ENCODE peak calls at places on chromosomes 7 and 10, in ten cellular contexts. One of them, this sample, is unnamed.

GRCh38 chr7:42972703-42973500 is 40.7 kb downstream of the MRPL32 start:
- DNase-seq in neural crest cell: no peak
- DNase-seq in T-helper 2 cell: no peak
- DNase-seq in coronary artery: peak; percentile 78
- DNase-seq in NCI-H69: peak; percentile 10
- DNase-seq in GM04504: peak; percentile 98
- DNase-seq in right lobe of liver: no peak
- DNase-seq in fibroblast of mammary gland: peak; percentile 100
- DNase-seq in thoracic aorta: peak; percentile 13
- DNase-seq in uterus: peak; percentile 81
- DNase-seq in this sample: no peak

GRCh38 chr7:111678281-111678680 is 116.0 kb upstream of the IMMP2L start:
- DNase-seq in neural crest cell: no peak
- DNase-seq in T-helper 2 cell: no peak
- DNase-seq in coronary artery: no peak
- DNase-seq in NCI-H69: no peak
- DNase-seq in GM04504: no peak
- DNase-seq in right lobe of liver: no peak
- DNase-seq in fibroblast of mammary gland: peak; percentile 51
- DNase-seq in thoracic aorta: no peak
- DNase-seq in uterus: no peak
- DNase-seq in this sample: no peak

GRCh38 chr10:92740762-92741161 is 51.0 kb downstream of the HHEX start:
- DNase-seq in neural crest cell: no peak
- DNase-seq in T-helper 2 cell: no peak
- DNase-seq in coronary artery: no peak
- DNase-seq in NCI-H69: no peak
- DNase-seq in GM04504: no peak
- DNase-seq in right lobe of liver: no peak
- DNase-seq in fibroblast of mammary gland: no peak
- DNase-seq in thoracic aorta: no peak
- DNase-seq in uterus: no peak
- DNase-seq in this sample: no peak

GRCh38 chr10:70542565-70542938 is 60.0 kb downstream of the PRF1 start:
- DNase-seq in neural crest cell: no peak
- DNase-seq in T-helper 2 cell: no peak
- DNase-seq in coronary artery: no peak
- DNase-seq in NCI-H69: peak; percentile 3
- DNase-seq in GM04504: no peak
- DNase-seq in right lobe of liver: no peak
- DNase-seq in fibroblast of mammary gland: no peak
- DNase-seq in thoracic aorta: no peak
- DNase-seq in uterus: no peak
- DNase-seq in this sample: no peak

GRCh38 chr7:85322252-85322651 is 135.4 kb upstream of the SEMA3D start:
- DNase-seq in neural crest cell: no peak
- DNase-seq in T-helper 2 cell: no peak
- DNase-seq in coronary artery: no peak
- DNase-seq in NCI-H69: no peak
- DNase-seq in GM04504: no peak
- DNase-seq in right lobe of liver: no peak
- DNase-seq in fibroblast of mammary gland: no peak
- DNase-seq in thoracic aorta: no peak
- DNase-seq in uterus: no peak
- DNase-seq in this sample: no peak

GRCh38 chr7:36210542-36210941 is 57.5 kb downstream of the EEPD1 start:
- DNase-seq in neural crest cell: no peak
- DNase-seq in T-helper 2 cell: no peak
- DNase-seq in coronary artery: no peak
- DNase-seq in NCI-H69: no peak
- DNase-seq in GM04504: no peak
- DNase-seq in right lobe of liver: no peak
- DNase-seq in fibroblast of mammary gland: no peak
- DNase-seq in thoracic aorta: no peak
- DNase-seq in uterus: no peak
- DNase-seq in this sample: no peak

GRCh38 chr10:30092151-30092790 is 32.9 kb upstream of the JCAD start:
- DNase-seq in neural crest cell: no peak
- DNase-seq in T-helper 2 cell: no peak
- DNase-seq in coronary artery: no peak
- DNase-seq in NCI-H69: no peak
- DNase-seq in GM04504: no peak
- DNase-seq in right lobe of liver: no peak
- DNase-seq in fibroblast of mammary gland: peak; percentile 66
- DNase-seq in thoracic aorta: no peak
- DNase-seq in uterus: no peak
- DNase-seq in this sample: no peak

GRCh38 chr7:69935107-69935506 is 336.8 kb downstream of the AUTS2 start:
- DNase-seq in neural crest cell: no peak
- DNase-seq in T-helper 2 cell: no peak
- DNase-seq in coronary artery: no peak
- DNase-seq in NCI-H69: no peak
- DNase-seq in GM04504: no peak
- DNase-seq in right lobe of liver: no peak
- DNase-seq in fibroblast of mammary gland: no peak
- DNase-seq in thoracic aorta: no peak
- DNase-seq in uterus: no peak
- DNase-seq in this sample: no peak

GRCh38 chr10:113103131-113103830 is 153.2 kb downstream of the TCF7L2 start:
- DNase-seq in neural crest cell: no peak
- DNase-seq in T-helper 2 cell: no peak
- DNase-seq in coronary artery: no peak
- DNase-seq in NCI-H69: no peak
- DNase-seq in GM04504: peak; percentile 80
- DNase-seq in right lobe of liver: no peak
- DNase-seq in fibroblast of mammary gland: peak; percentile 77
- DNase-seq in thoracic aorta: no peak
- DNase-seq in uterus: no peak
- DNase-seq in this sample: no peak

GRCh38 chr7:151447312-151447711 is 7.4 kb upstream of the CRYGN start:
- DNase-seq in neural crest cell: no peak
- DNase-seq in T-helper 2 cell: no peak
- DNase-seq in coronary artery: no peak
- DNase-seq in NCI-H69: no peak
- DNase-seq in GM04504: no peak
- DNase-seq in right lobe of liver: no peak
- DNase-seq in fibroblast of mammary gland: no peak
- DNase-seq in thoracic aorta: no peak
- DNase-seq in uterus: peak; percentile 19
- DNase-seq in this sample: no peak

GRCh38 chr10:131929122-131929845 is 28.5 kb downstream of the PPP2R2D start:
- DNase-seq in neural crest cell: no peak
- DNase-seq in T-helper 2 cell: no peak
- DNase-seq in coronary artery: no peak
- DNase-seq in NCI-H69: no peak
- DNase-seq in GM04504: no peak
- DNase-seq in right lobe of liver: peak; percentile 17
- DNase-seq in fibroblast of mammary gland: no peak
- DNase-seq in thoracic aorta: no peak
- DNase-seq in uterus: no peak
- DNase-seq in this sample: no peak

GRCh38 chr10:62924344-62924748 is 108.2 kb upstream of the EGR2 start:
- DNase-seq in neural crest cell: no peak
- DNase-seq in T-helper 2 cell: no peak
- DNase-seq in coronary artery: no peak
- DNase-seq in NCI-H69: no peak
- DNase-seq in GM04504: no peak
- DNase-seq in right lobe of liver: no peak
- DNase-seq in fibroblast of mammary gland: no peak
- DNase-seq in thoracic aorta: no peak
- DNase-seq in uterus: no peak
- DNase-seq in this sample: no peak

GRCh38 chr7:120218702-120219101 is 54.3 kb upstream of the KCND2 start:
- DNase-seq in neural crest cell: no peak
- DNase-seq in T-helper 2 cell: no peak
- DNase-seq in coronary artery: no peak
- DNase-seq in NCI-H69: no peak
- DNase-seq in GM04504: no peak
- DNase-seq in right lobe of liver: no peak
- DNase-seq in fibroblast of mammary gland: peak; percentile 73
- DNase-seq in thoracic aorta: no peak
- DNase-seq in uterus: peak; percentile 61
- DNase-seq in this sample: no peak

GRCh38 chr7:2775376-2775775 is 68.7 kb downstream of the GNA12 start:
- DNase-seq in neural crest cell: no peak
- DNase-seq in T-helper 2 cell: no peak
- DNase-seq in coronary artery: no peak
- DNase-seq in NCI-H69: no peak
- DNase-seq in GM04504: no peak
- DNase-seq in right lobe of liver: no peak
- DNase-seq in fibroblast of mammary gland: no peak
- DNase-seq in thoracic aorta: no peak
- DNase-seq in uterus: no peak
- DNase-seq in this sample: no peak

GRCh38 chr7:53245721-53246120 is 210.3 kb downstream of the POM121L12 start:
- DNase-seq in neural crest cell: no peak
- DNase-seq in T-helper 2 cell: no peak
- DNase-seq in coronary artery: no peak
- DNase-seq in NCI-H69: no peak
- DNase-seq in GM04504: no peak
- DNase-seq in right lobe of liver: no peak
- DNase-seq in fibroblast of mammary gland: no peak
- DNase-seq in thoracic aorta: no peak
- DNase-seq in uterus: no peak
- DNase-seq in this sample: no peak

GRCh38 chr7:94008537-94008936 is 4.4 kb upstream of the BET1 start:
- DNase-seq in neural crest cell: no peak
- DNase-seq in T-helper 2 cell: no peak
- DNase-seq in coronary artery: no peak
- DNase-seq in NCI-H69: no peak
- DNase-seq in GM04504: no peak
- DNase-seq in right lobe of liver: no peak
- DNase-seq in fibroblast of mammary gland: peak; percentile 69
- DNase-seq in thoracic aorta: no peak
- DNase-seq in uterus: no peak
- DNase-seq in this sample: no peak

GRCh38 chr10:6154566-6154965 is 48.2 kb upstream of the PFKFB3 start:
- DNase-seq in neural crest cell: no peak
- DNase-seq in T-helper 2 cell: no peak
- DNase-seq in coronary artery: no peak
- DNase-seq in NCI-H69: no peak
- DNase-seq in GM04504: no peak
- DNase-seq in right lobe of liver: no peak
- DNase-seq in fibroblast of mammary gland: no peak
- DNase-seq in thoracic aorta: no peak
- DNase-seq in uterus: no peak
- DNase-seq in this sample: no peak

GRCh38 chr7:25084826-25085225 is 40.2 kb downstream of the CYCS start:
- DNase-seq in neural crest cell: no peak
- DNase-seq in T-helper 2 cell: no peak
- DNase-seq in coronary artery: no peak
- DNase-seq in NCI-H69: no peak
- DNase-seq in GM04504: no peak
- DNase-seq in right lobe of liver: no peak
- DNase-seq in fibroblast of mammary gland: no peak
- DNase-seq in thoracic aorta: no peak
- DNase-seq in uterus: no peak
- DNase-seq in this sample: no peak

GRCh38 chr7:129703751-129704150 is 92.2 kb downstream of the NRF1 start:
- DNase-seq in neural crest cell: no peak
- DNase-seq in T-helper 2 cell: no peak
- DNase-seq in coronary artery: no peak
- DNase-seq in NCI-H69: no peak
- DNase-seq in GM04504: no peak
- DNase-seq in right lobe of liver: no peak
- DNase-seq in fibroblast of mammary gland: no peak
- DNase-seq in thoracic aorta: no peak
- DNase-seq in uterus: no peak
- DNase-seq in this sample: no peak

GRCh38 chr10:110498087-110498981 is 627 bp downstream of the DUSP5 start:
- DNase-seq in neural crest cell: peak; percentile 43
- DNase-seq in T-helper 2 cell: peak; percentile 61
- DNase-seq in coronary artery: peak; percentile 79
- DNase-seq in NCI-H69: peak; percentile 62
- DNase-seq in GM04504: no peak
- DNase-seq in right lobe of liver: no peak
- DNase-seq in fibroblast of mammary gland: peak; percentile 39
- DNase-seq in thoracic aorta: no peak
- DNase-seq in uterus: peak; percentile 45
- DNase-seq in this sample: peak; percentile 49

GRCh38 chr10:96860631-96861277 is 28.7 kb downstream of the LCOR start:
- DNase-seq in neural crest cell: no peak
- DNase-seq in T-helper 2 cell: no peak
- DNase-seq in coronary artery: no peak
- DNase-seq in NCI-H69: no peak
- DNase-seq in GM04504: no peak
- DNase-seq in right lobe of liver: no peak
- DNase-seq in fibroblast of mammary gland: no peak
- DNase-seq in thoracic aorta: no peak
- DNase-seq in uterus: no peak
- DNase-seq in this sample: no peak

GRCh38 chr7:29265208-29265923 is 70.8 kb downstream of the CHN2 start:
- DNase-seq in neural crest cell: no peak
- DNase-seq in T-helper 2 cell: no peak
- DNase-seq in coronary artery: no peak
- DNase-seq in NCI-H69: no peak
- DNase-seq in GM04504: no peak
- DNase-seq in right lobe of liver: no peak
- DNase-seq in fibroblast of mammary gland: peak; percentile 73
- DNase-seq in thoracic aorta: no peak
- DNase-seq in uterus: no peak
- DNase-seq in this sample: no peak

GRCh38 chr7:92740713-92741126 is 95.7 kb downstream of the CDK6 start:
- DNase-seq in neural crest cell: no peak
- DNase-seq in T-helper 2 cell: no peak
- DNase-seq in coronary artery: no peak
- DNase-seq in NCI-H69: peak; percentile 60
- DNase-seq in GM04504: no peak
- DNase-seq in right lobe of liver: no peak
- DNase-seq in fibroblast of mammary gland: peak; percentile 70
- DNase-seq in thoracic aorta: no peak
- DNase-seq in uterus: no peak
- DNase-seq in this sample: no peak

GRCh38 chr10:5317547-5318107 is 47.1 kb upstream of the UCN3 start:
- DNase-seq in neural crest cell: no peak
- DNase-seq in T-helper 2 cell: no peak
- DNase-seq in coronary artery: no peak
- DNase-seq in NCI-H69: no peak
- DNase-seq in GM04504: peak; percentile 57
- DNase-seq in right lobe of liver: no peak
- DNase-seq in fibroblast of mammary gland: peak; percentile 88
- DNase-seq in thoracic aorta: no peak
- DNase-seq in uterus: no peak
- DNase-seq in this sample: peak; percentile 3

GRCh38 chr7:5693529-5693928 is 87.9 kb downstream of the RNF216 start:
- DNase-seq in neural crest cell: no peak
- DNase-seq in T-helper 2 cell: no peak
- DNase-seq in coronary artery: no peak
- DNase-seq in NCI-H69: peak; percentile 55
- DNase-seq in GM04504: no peak
- DNase-seq in right lobe of liver: no peak
- DNase-seq in fibroblast of mammary gland: peak; percentile 42
- DNase-seq in thoracic aorta: no peak
- DNase-seq in uterus: peak; percentile 51
- DNase-seq in this sample: no peak

GRCh38 chr10:99993994-99994689 is 15.6 kb downstream of the DNMBP start:
- DNase-seq in neural crest cell: no peak
- DNase-seq in T-helper 2 cell: no peak
- DNase-seq in coronary artery: no peak
- DNase-seq in NCI-H69: peak; percentile 18
- DNase-seq in GM04504: peak; percentile 76
- DNase-seq in right lobe of liver: peak; percentile 61
- DNase-seq in fibroblast of mammary gland: peak; percentile 99
- DNase-seq in thoracic aorta: peak; percentile 53
- DNase-seq in uterus: peak; percentile 42
- DNase-seq in this sample: peak; percentile 16

GRCh38 chr10:30436200-30436599 is 2.2 kb downstream of the MAP3K8 start:
- DNase-seq in neural crest cell: no peak
- DNase-seq in T-helper 2 cell: no peak
- DNase-seq in coronary artery: no peak
- DNase-seq in NCI-H69: peak; percentile 2
- DNase-seq in GM04504: no peak
- DNase-seq in right lobe of liver: no peak
- DNase-seq in fibroblast of mammary gland: peak; percentile 73
- DNase-seq in thoracic aorta: no peak
- DNase-seq in uterus: no peak
- DNase-seq in this sample: no peak

GRCh38 chr7:44188480-44189225 is 586 bp downstream of the GCK start:
- DNase-seq in neural crest cell: no peak
- DNase-seq in T-helper 2 cell: no peak
- DNase-seq in coronary artery: no peak
- DNase-seq in NCI-H69: no peak
- DNase-seq in GM04504: no peak
- DNase-seq in right lobe of liver: peak; percentile 32
- DNase-seq in fibroblast of mammary gland: no peak
- DNase-seq in thoracic aorta: no peak
- DNase-seq in uterus: no peak
- DNase-seq in this sample: no peak